ENCODE peak calls at places on chromosomes 3 and 15, in seven cellular contexts. H is H9, Z is tibial nerve, N is psoas muscle, E is kidney epithelial cell, O is bronchial epithelial cell, Y is A549. I is an unnamed sample.

GRCh38 chr3:65785065-65785645 is 253.6 kb downstream of the MAGI1 start:
- DNase-seq in H (no peak), Z (peak), N (no peak), E (no peak), O (peak), Y (peak), I (no peak)

GRCh38 chr3:29331830-29332637 is 51.2 kb downstream of the RBMS3 start:
- DNase-seq in H (no peak), Z (no peak), N (no peak), E (no peak), O (peak), Y (no peak), I (no peak)

GRCh38 chr3:117017135-117017990 is 307.8 kb downstream of the TUSC7 start:
- DNase-seq in H (no peak), Z (no peak), N (no peak), E (no peak), O (no peak), Y (no peak), I (no peak)

GRCh38 chr3:140463401-140463800 is 214.5 kb upstream of the TRIM42 start:
- DNase-seq in H (no peak), Z (no peak), N (no peak), E (no peak), O (no peak), Y (no peak), I (no peak)

GRCh38 chr15:89888214-89888804 is 5.5 kb downstream of the AP3S2 start:
- DNase-seq in H (no peak), Z (no peak), N (no peak), E (no peak), O (peak), Y (peak), I (no peak)

GRCh38 chr15:38149315-38149714 is 103.3 kb upstream of the SPRED1 start:
- DNase-seq in H (no peak), Z (no peak), N (no peak), E (no peak), O (no peak), Y (no peak), I (no peak)

GRCh38 chr3:187139126-187139894 is at the start of gene RPL39L:
- DNase-seq in H (peak), Z (peak), N (peak), E (peak), O (peak), Y (peak), I (peak)

GRCh38 chr3:149442845-149443544 is 31.5 kb upstream of the TM4SF4 start:
- DNase-seq in H (no peak), Z (no peak), N (no peak), E (peak), O (peak), Y (no peak), I (no peak)

GRCh38 chr3:170012683-170013400 is 25.0 kb upstream of the GPR160 start:
- DNase-seq in H (no peak), Z (no peak), N (no peak), E (no peak), O (no peak), Y (no peak), I (no peak)

GRCh38 chr3:9598783-9599387 is 45.3 kb upstream of the LHFPL4 start:
- DNase-seq in H (no peak), Z (no peak), N (no peak), E (no peak), O (no peak), Y (no peak), I (no peak)

GRCh38 chr3:40920041-40920440 is 279.3 kb upstream of the CTNNB1 start:
- DNase-seq in H (peak), Z (no peak), N (no peak), E (peak), O (peak), Y (no peak), I (no peak)

GRCh38 chr3:11477286-11477935 is 166.3 kb downstream of the VGLL4 start:
- DNase-seq in H (no peak), Z (no peak), N (no peak), E (peak), O (peak), Y (no peak), I (no peak)

GRCh38 chr3:10011644-10012043 is 14.6 kb upstream of the FANCD2 start:
- DNase-seq in H (no peak), Z (no peak), N (no peak), E (no peak), O (no peak), Y (no peak), I (no peak)

GRCh38 chr15:56869573-56869972 is 48.9 kb upstream of the TCF12 start:
- DNase-seq in H (no peak), Z (peak), N (peak), E (no peak), O (peak), Y (no peak), I (no peak)

GRCh38 chr3:33716227-33716626 is 1.8 kb downstream of the CLASP2 start:
- DNase-seq in H (no peak), Z (no peak), N (no peak), E (no peak), O (peak), Y (no peak), I (no peak)
- TF ChIP-seq CTCF in H (no peak), Z (no peak), N (no peak), E (no peak), O (no peak), Y (no peak), I (no peak)

DNA sequence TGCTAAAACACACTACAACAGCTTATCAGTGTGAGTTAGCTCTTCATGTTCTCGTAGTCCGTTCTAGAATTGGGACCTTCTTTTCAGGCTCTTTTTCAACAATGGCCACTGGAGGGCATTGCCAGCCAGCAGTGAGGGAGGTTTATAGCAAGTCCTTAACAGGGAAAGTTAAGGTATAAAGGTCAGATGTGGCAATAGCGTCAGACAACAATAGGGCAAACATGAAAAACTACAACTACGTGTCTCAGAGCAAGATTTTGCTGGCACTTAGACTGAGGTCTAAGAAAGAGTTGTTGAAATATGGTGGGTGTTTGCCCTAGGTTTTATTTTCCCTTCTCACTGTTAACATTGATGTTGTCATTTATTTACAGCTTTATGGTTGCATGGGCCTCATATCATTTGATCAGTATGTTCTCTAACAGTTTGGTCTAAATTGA is 161.4 kb downstream of the GMNC start:
- DNase-seq in H (peak), Z (no peak), N (no peak), E (peak), O (peak), Y (peak), I (no peak)
- TF ChIP-seq CTCF in H (peak), Z (no peak), N (peak), E (peak), O (peak), Y (peak), I (no peak)

GRCh38 chr15:79450648-79451047 is 18.5 kb downstream of the MINAR1 start:
- DNase-seq in H (no peak), Z (no peak), N (no peak), E (no peak), O (no peak), Y (no peak), I (no peak)
- TF ChIP-seq CTCF in H (peak), Z (no peak), N (no peak), E (peak), O (peak), Y (peak), I (no peak)

DNA sequence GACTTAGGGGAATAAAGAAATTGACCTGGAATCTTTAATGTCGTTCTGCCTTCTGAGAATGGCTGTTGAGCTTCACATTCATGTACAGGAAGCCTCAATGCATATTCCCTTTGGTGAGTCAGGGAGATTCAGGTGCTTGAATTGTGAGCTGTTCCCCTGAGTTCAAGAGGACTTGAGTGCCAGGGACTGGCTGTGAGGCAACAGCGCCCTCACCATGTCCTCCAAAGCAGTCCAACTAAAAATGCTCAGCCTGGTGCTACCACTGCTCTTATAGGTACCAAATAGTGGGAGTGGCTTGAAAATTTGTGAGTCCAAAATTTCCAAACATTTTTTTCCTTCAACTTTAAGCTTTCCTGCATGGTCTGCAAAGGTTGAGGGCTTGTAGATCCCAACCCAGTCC is 54.1 kb downstream of the LEO1 start:
- DNase-seq in H (peak), Z (no peak), N (no peak), E (peak), O (peak), Y (peak), I (no peak)
- TF ChIP-seq CTCF in H (peak), Z (no peak), N (no peak), E (peak), O (peak), Y (peak), I (no peak)

GRCh38 chr3:160343132-160343531 is 55.9 kb downstream of the IFT80 start:
- DNase-seq in H (no peak), Z (no peak), N (no peak), E (no peak), O (peak), Y (no peak), I (no peak)
- TF ChIP-seq CTCF in H (peak), Z (peak), N (peak), E (peak), O (peak), Y (peak), I (no peak)

GRCh38 chr3:462851-463250 is 266.3 kb downstream of the CHL1 start:
- DNase-seq in H (no peak), Z (no peak), N (no peak), E (no peak), O (no peak), Y (no peak), I (no peak)

GRCh38 chr3:464255-464654 is 267.7 kb downstream of the CHL1 start:
- DNase-seq in H (no peak), Z (no peak), N (no peak), E (no peak), O (no peak), Y (no peak), I (no peak)

GRCh38 chr3:463793-464192 is 267.2 kb downstream of the CHL1 start:
- DNase-seq in H (no peak), Z (no peak), N (no peak), E (no peak), O (no peak), Y (no peak), I (no peak)

GRCh38 chr3:473284-473800 is 276.8 kb downstream of the CHL1 start:
- DNase-seq in H (no peak), Z (no peak), N (no peak), E (no peak), O (peak), Y (no peak), I (no peak)

GRCh38 chr3:468172-468571 is 271.6 kb downstream of the CHL1 start:
- DNase-seq in H (no peak), Z (no peak), N (no peak), E (no peak), O (peak), Y (no peak), I (no peak)
- TF ChIP-seq CTCF in H (peak), Z (peak), N (peak), E (peak), O (peak), Y (peak), I (no peak)

GRCh38 chr15:59688383-59688887 is 685 bp downstream of the BNIP2 start:
- DNase-seq in H (no peak), Z (peak), N (no peak), E (no peak), O (peak), Y (peak), I (peak)

GRCh38 chr15:59687831-59688230 is 1.3 kb downstream of the BNIP2 start:
- DNase-seq in H (no peak), Z (no peak), N (no peak), E (no peak), O (peak), Y (no peak), I (no peak)

GRCh38 chr15:59688888-59689625 is at the start of gene BNIP2:
- DNase-seq in H (peak), Z (peak), N (peak), E (peak), O (peak), Y (peak), I (peak)

GRCh38 chr15:59689626-59690236 is 611 bp upstream of the BNIP2 start:
- DNase-seq in H (peak), Z (peak), N (peak), E (no peak), O (peak), Y (no peak), I (peak)

GRCh38 chr15:59691194-59691805 is 2.2 kb upstream of the BNIP2 start:
- DNase-seq in H (no peak), Z (peak), N (no peak), E (no peak), O (peak), Y (peak), I (peak)
- TF ChIP-seq CTCF in H (peak), Z (peak), N (peak), E (peak), O (peak), Y (peak), I (no peak)

DNA sequence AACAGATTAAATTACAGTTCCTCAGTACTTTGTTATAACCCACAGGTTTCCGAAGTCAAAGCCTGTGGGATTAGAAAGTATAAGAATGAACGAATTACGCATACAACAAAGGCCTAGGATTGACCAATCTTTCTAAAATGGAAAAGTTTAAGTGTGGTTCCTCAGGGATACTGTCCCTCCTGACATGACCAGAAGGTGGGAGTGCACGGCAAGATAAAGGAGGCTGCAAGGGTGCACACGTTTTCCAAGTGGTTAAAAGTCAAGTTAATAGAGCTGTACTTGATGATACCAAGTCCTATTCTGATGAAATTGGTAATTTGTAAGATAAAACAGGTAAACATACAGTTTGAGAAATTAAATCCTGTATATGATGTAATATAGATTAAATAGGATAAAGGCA is 96.2 kb downstream of the ALDH1A2 start:
- DNase-seq in H (no peak), Z (no peak), N (no peak), E (no peak), O (peak), Y (no peak), I (no peak)
- TF ChIP-seq CTCF in H (peak), Z (no peak), N (no peak), E (peak), O (peak), Y (peak), I (no peak)